ENCODE peak calls at places on chromosomes 11 and 22, in five cellular contexts. W is uterus, E is HT-29, K is EL, V is PC-9. N is an unnamed sample.
A peak's percentile ranks its signal among the peaks of the same experiment; 100 is the strongest.

GRCh38 chr11:44774131-44774530 is 47.4 kb downstream of the TSPAN18 start:
- DNase-seq in W (peak; percentile 45), E (no peak), K (no peak), V (no peak), N (no peak)

GRCh38 chr11:86198156-86198555 is 46.4 kb upstream of the EED start:
- DNase-seq in W (no peak), E (no peak), K (no peak), V (no peak), N (no peak)

GRCh38 chr11:104691129-104691528 is 207.1 kb downstream of the CASP12 start:
- DNase-seq in W (no peak), E (no peak), K (no peak), V (no peak), N (no peak)

GRCh38 chr22:23147632-23148387 is 2.5 kb downstream of the RAB36 start:
- DNase-seq in W (no peak), E (no peak), K (no peak), V (peak; percentile 22), N (no peak)

GRCh38 chr22:30832407-30832987 is 136.1 kb downstream of the MORC2 start:
- DNase-seq in W (no peak), E (no peak), K (no peak), V (peak; percentile 52), N (no peak)

GRCh38 chr22:29158546-29158945 is 47.1 kb upstream of the EMID1 start:
- DNase-seq in W (no peak), E (no peak), K (no peak), V (no peak), N (no peak)

GRCh38 chr11:124643605-124644425 is 21.2 kb downstream of the TBRG1 start:
- DNase-seq in W (no peak), E (no peak), K (peak; percentile 79), V (no peak), N (no peak)

GRCh38 chr11:90234977-90235376 is 12.1 kb upstream of the CHORDC1 start:
- DNase-seq in W (no peak), E (no peak), K (no peak), V (no peak), N (no peak)

GRCh38 chr22:39182478-39183030 is 30.1 kb upstream of the CBX7 start:
- DNase-seq in W (no peak), E (no peak), K (no peak), V (no peak), N (no peak)

GRCh38 chr22:43152355-43153071 is 1.2 kb downstream of the TSPO start:
- DNase-seq in W (peak; percentile 60), E (peak; percentile 54), K (peak; percentile 67), V (peak; percentile 71), N (no peak)

GRCh38 chr22:35352214-35353111 is 28.4 kb upstream of the HMOX1 start:
- DNase-seq in W (peak; percentile 59), E (peak; percentile 42), K (no peak), V (peak; percentile 37), N (no peak)

GRCh38 chr11:82864268-82864667 is 36.0 kb downstream of the PRCP start:
- DNase-seq in W (peak; percentile 44), E (peak; percentile 70), K (peak; percentile 78), V (peak; percentile 51), N (peak; percentile 32)

GRCh38 chr11:68354181-68354872 is 41.9 kb downstream of the LRP5 start:
- DNase-seq in W (peak; percentile 90), E (peak; percentile 95), K (peak; percentile 95), V (peak; percentile 96), N (peak; percentile 80)

GRCh38 chr11:33160147-33160546 is 1.1 kb downstream of the CSTF3 start:
- DNase-seq in W (no peak), E (peak; percentile 43), K (peak; percentile 49), V (no peak), N (no peak)

GRCh38 chr11:4607782-4608666 is at the start of gene TRIM68:
- DNase-seq in W (peak; percentile 94), E (peak; percentile 98), K (peak; percentile 97), V (peak; percentile 90), N (peak; percentile 89)

GRCh38 chr11:115930276-115930675 is 426.1 kb upstream of the CADM1 start:
- DNase-seq in W (no peak), E (no peak), K (no peak), V (no peak), N (no peak)

GRCh38 chr11:95414217-95414616 is 183.2 kb upstream of the SESN3 start:
- DNase-seq in W (no peak), E (no peak), K (no peak), V (no peak), N (no peak)

GRCh38 chr22:30894371-30894740 is 74.2 kb downstream of the MORC2 start:
- DNase-seq in W (no peak), E (no peak), K (no peak), V (no peak), N (no peak)

GRCh38 chr11:13963169-13963948 is 836 bp downstream of the SPON1 start:
- DNase-seq in W (peak; percentile 22), E (no peak), K (no peak), V (no peak), N (no peak)

GRCh38 chr11:29300441-29300840 is 716.4 kb downstream of the KCNA4 start:
- DNase-seq in W (no peak), E (no peak), K (peak; percentile 95), V (no peak), N (no peak)

GRCh38 chr11:17775035-17775348 is 40.4 kb downstream of the KCNC1 start:
- DNase-seq in W (no peak), E (no peak), K (no peak), V (no peak), N (no peak)

GRCh38 chr11:79422866-79423265 is 18.0 kb downstream of the TENM4 start:
- DNase-seq in W (no peak), E (no peak), K (no peak), V (no peak), N (no peak)

GRCh38 chr11:77092382-77092781 is 10.3 kb upstream of the OMP start:
- DNase-seq in W (no peak), E (no peak), K (no peak), V (no peak), N (no peak)

GRCh38 chr11:20647976-20648565 is 21.3 kb upstream of the NELL1 start:
- DNase-seq in W (no peak), E (peak; percentile 89), K (peak; percentile 46), V (peak; percentile 34), N (peak; percentile 37)

GRCh38 chr11:66126808-66127555 is 56.9 kb downstream of the PACS1 start:
- DNase-seq in W (peak; percentile 34), E (peak; percentile 31), K (peak; percentile 73), V (peak; percentile 51), N (no peak)

GRCh38 chr11:67356867-67357561 is 3.7 kb upstream of the POLD4 start:
- DNase-seq in W (peak; percentile 74), E (peak; percentile 97), K (peak; percentile 83), V (peak; percentile 79), N (no peak)

GRCh38 chr11:22780914-22781593 is 48.5 kb downstream of the SVIP start:
- DNase-seq in W (no peak), E (no peak), K (no peak), V (no peak), N (no peak)

GRCh38 chr11:6719588-6719987 is 36.4 kb upstream of the MRPL17 start:
- DNase-seq in W (no peak), E (no peak), K (no peak), V (no peak), N (no peak)

GRCh38 chr22:23289851-23290724 is 109.8 kb downstream of the BCR start:
- DNase-seq in W (peak; percentile 41), E (peak; percentile 59), K (peak; percentile 52), V (peak; percentile 37), N (no peak)

GRCh38 chr11:42526366-42526765 is 785.4 kb upstream of the API5 start:
- DNase-seq in W (no peak), E (no peak), K (no peak), V (no peak), N (no peak)

GRCh38 chr11:73227571-73228211 is 9.6 kb downstream of the P2RY2 start:
- DNase-seq in W (no peak), E (peak; percentile 95), K (no peak), V (peak; percentile 97), N (peak; percentile 42)

GRCh38 chr22:32796865-32797573 is 4.5 kb upstream of the TIMP3 start:
- DNase-seq in W (peak; percentile 81), E (peak; percentile 68), K (peak; percentile 86), V (peak; percentile 61), N (peak; percentile 46)

GRCh38 chr11:36273110-36273509 is 16.1 kb downstream of the COMMD9 start:
- DNase-seq in W (no peak), E (no peak), K (no peak), V (no peak), N (no peak)

GRCh38 chr22:50260801-50261614 is 475 bp downstream of the MAPK12 start:
- DNase-seq in W (no peak), E (no peak), K (peak; percentile 64), V (peak; percentile 52), N (no peak)

GRCh38 chr22:47020157-47020556 is 257.7 kb downstream of the TBC1D22A start:
- DNase-seq in W (no peak), E (no peak), K (peak; percentile 31), V (no peak), N (no peak)

GRCh38 chr11:46055371-46055770 is 65.9 kb downstream of the PHF21A start:
- DNase-seq in W (no peak), E (no peak), K (peak; percentile 73), V (no peak), N (no peak)

GRCh38 chr22:37870273-37870672 is 21.1 kb downstream of the EIF3L start:
- DNase-seq in W (no peak), E (no peak), K (no peak), V (no peak), N (no peak)